ENCODE peak calls at places on chromosome 11, in four cellular contexts. Z, P, E and Q are unnamed samples.

GRCh38 chr11:20308601-20309000 is 54.9 kb upstream of the HTATIP2 start:
- DNase-seq in Z (no peak), P (no peak), E (no peak), Q (no peak)

GRCh38 chr11:69388661-69389060 is 92.8 kb upstream of the LINC01488 start:
- DNase-seq in Z (no peak), P (no peak), E (no peak), Q (no peak)

GRCh38 chr11:60924110-60924905 is at the start of gene TMEM132A:
- DNase-seq in Z (peak), P (peak), E (no peak), Q (peak)

GRCh38 chr11:126930100-126930841 is 70.3 kb downstream of the KIRREL3 start:
- DNase-seq in Z (no peak), P (no peak), E (no peak), Q (no peak)

GRCh38 chr11:40295466-40295865 is 1164.0 kb downstream of the LRRC4C start:
- DNase-seq in Z (no peak), P (no peak), E (no peak), Q (no peak)

GRCh38 chr11:32779131-32779530 is 15.3 kb downstream of the CCDC73 start:
- DNase-seq in Z (no peak), P (no peak), E (no peak), Q (no peak)

GRCh38 chr11:45857834-45858492 is 10.7 kb downstream of the CRY2 start:
- DNase-seq in Z (no peak), P (no peak), E (no peak), Q (peak)

GRCh38 chr11:72328366-72329224 is 84.6 kb upstream of the PHOX2A start:
- DNase-seq in Z (no peak), P (no peak), E (no peak), Q (no peak)

GRCh38 chr11:57230797-57231538 is 6.1 kb downstream of the APLNR start:
- DNase-seq in Z (no peak), P (no peak), E (no peak), Q (no peak)

GRCh38 chr11:2942872-2943710 is 13.9 kb upstream of the PHLDA2 start:
- DNase-seq in Z (no peak), P (no peak), E (no peak), Q (no peak)

GRCh38 chr11:18192988-18193387 is 20.4 kb downstream of the MRGPRX4 start:
- DNase-seq in Z (no peak), P (no peak), E (no peak), Q (no peak)

GRCh38 chr11:108346451-108346850 is 120.9 kb downstream of the C11orf65 start:
- DNase-seq in Z (no peak), P (no peak), E (no peak), Q (no peak)

GRCh38 chr11:100536979-100537378 is 150.1 kb upstream of the ARHGAP42 start:
- DNase-seq in Z (no peak), P (no peak), E (no peak), Q (no peak)

GRCh38 chr11:66231561-66231960 is 36.9 kb upstream of the RAB1B start:
- DNase-seq in Z (no peak), P (no peak), E (no peak), Q (no peak)

GRCh38 chr11:8656291-8656690 is 26.2 kb downstream of the TRIM66 start:
- DNase-seq in Z (no peak), P (no peak), E (no peak), Q (no peak)

GRCh38 chr11:57336111-57336666 is 497 bp upstream of the SSRP1 start:
- DNase-seq in Z (no peak), P (peak), E (no peak), Q (no peak)

GRCh38 chr11:128582496-128583366 is 4.6 kb downstream of the ETS1 start:
- DNase-seq in Z (no peak), P (no peak), E (peak), Q (no peak)

GRCh38 chr11:92685049-92685448 is 284.4 kb upstream of the MTNR1B start:
- DNase-seq in Z (no peak), P (no peak), E (no peak), Q (no peak)

GRCh38 chr11:91904792-91905785 is 319.5 kb upstream of the FAT3 start:
- DNase-seq in Z (no peak), P (no peak), E (no peak), Q (no peak)

GRCh38 chr11:72631806-72632731 is 42.2 kb downstream of the PDE2A start:
- DNase-seq in Z (no peak), P (peak), E (no peak), Q (no peak)

GRCh38 chr11:2382927-2383822 is 6.1 kb downstream of the CD81 start:
- DNase-seq in Z (peak), P (peak), E (no peak), Q (no peak)

GRCh38 chr11:124740277-124740882 is 638 bp downstream of the NRGN start:
- DNase-seq in Z (no peak), P (peak), E (no peak), Q (no peak)

GRCh38 chr11:3659595-3660515 is 11.3 kb downstream of the CHRNA10 start:
- DNase-seq in Z (no peak), P (no peak), E (no peak), Q (peak)

GRCh38 chr11:88338223-88338661 is 706 bp upstream of the CTSC start:
- DNase-seq in Z (peak), P (peak), E (peak), Q (peak)

GRCh38 chr11:65854871-65855837 is 2.8 kb downstream of the CFL1 start:
- DNase-seq in Z (peak), P (peak), E (no peak), Q (no peak)

GRCh38 chr11:45850446-45850845 is 3.2 kb downstream of the CRY2 start:
- DNase-seq in Z (no peak), P (no peak), E (no peak), Q (no peak)

GRCh38 chr11:11979487-11980117 is 28.8 kb downstream of the DKK3 start:
- DNase-seq in Z (no peak), P (no peak), E (no peak), Q (peak)

GRCh38 chr11:58787903-58788302 is 56.2 kb upstream of the GLYAT start:
- DNase-seq in Z (no peak), P (no peak), E (no peak), Q (no peak)

GRCh38 chr11:78332872-78333271 is 84.7 kb downstream of the GAB2 start:
- DNase-seq in Z (no peak), P (no peak), E (no peak), Q (no peak)

GRCh38 chr11:88529426-88529825 is 191.9 kb upstream of the CTSC start:
- DNase-seq in Z (no peak), P (no peak), E (no peak), Q (no peak)

GRCh38 chr11:68146010-68146540 is 24.9 kb upstream of the CHKA start:
- DNase-seq in Z (peak), P (peak), E (no peak), Q (peak)

GRCh38 chr11:626475-627272 is at the start of gene SCT:
- DNase-seq in Z (no peak), P (peak), E (no peak), Q (no peak)

GRCh38 chr11:630871-631270 is 3.9 kb upstream of the SCT start:
- DNase-seq in Z (no peak), P (no peak), E (no peak), Q (no peak)

GRCh38 chr11:628056-628455 is 1.1 kb upstream of the SCT start:
- DNase-seq in Z (no peak), P (no peak), E (no peak), Q (no peak)

GRCh38 chr11:627273-627585 is 248 bp upstream of the SCT start:
- DNase-seq in Z (no peak), P (no peak), E (no peak), Q (no peak)

DNA sequence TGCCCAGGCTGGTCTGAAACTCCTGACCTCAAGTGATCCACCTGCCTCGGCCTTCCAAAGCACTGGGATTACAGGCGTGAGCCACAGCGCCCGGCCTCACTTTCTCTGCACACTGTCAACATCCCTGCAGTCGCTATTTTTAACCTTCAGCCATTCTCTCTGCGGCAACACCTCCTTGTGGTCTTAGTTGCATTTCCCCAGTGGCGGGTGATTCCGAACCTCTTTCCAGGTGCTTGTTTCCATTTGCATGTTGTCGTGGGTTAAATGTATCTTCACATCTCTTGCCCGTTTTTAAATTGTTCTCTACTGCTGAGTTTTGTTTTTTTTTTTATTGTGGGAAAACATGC is 2.2 kb upstream of the SCT start:
- DNase-seq in Z (no peak), P (no peak), E (no peak), Q (no peak)
- TF ChIP-seq POLR2AphosphoS5 in Z (no peak), P (no peak), E (no peak), Q (no peak)

GRCh38 chr11:30328676-30329075 is 5.8 kb downstream of the ARL14EP start:
- DNase-seq in Z (no peak), P (no peak), E (no peak), Q (no peak)

GRCh38 chr11:30329150-30329940 is 6.4 kb downstream of the ARL14EP start:
- DNase-seq in Z (no peak), P (no peak), E (no peak), Q (no peak)

GRCh38 chr11:30322826-30323710 is at the start of gene ARL14EP:
- DNase-seq in Z (peak), P (peak), E (peak), Q (peak)

GRCh38 chr11:30326911-30327310 is 4.0 kb downstream of the ARL14EP start:
- DNase-seq in Z (no peak), P (no peak), E (no peak), Q (no peak)

GRCh38 chr11:30326114-30326783 is 3.3 kb downstream of the ARL14EP start:
- DNase-seq in Z (no peak), P (no peak), E (no peak), Q (no peak)
- TF ChIP-seq POLR2AphosphoS5 in Z (no peak), P (no peak), E (no peak), Q (no peak)

DNA sequence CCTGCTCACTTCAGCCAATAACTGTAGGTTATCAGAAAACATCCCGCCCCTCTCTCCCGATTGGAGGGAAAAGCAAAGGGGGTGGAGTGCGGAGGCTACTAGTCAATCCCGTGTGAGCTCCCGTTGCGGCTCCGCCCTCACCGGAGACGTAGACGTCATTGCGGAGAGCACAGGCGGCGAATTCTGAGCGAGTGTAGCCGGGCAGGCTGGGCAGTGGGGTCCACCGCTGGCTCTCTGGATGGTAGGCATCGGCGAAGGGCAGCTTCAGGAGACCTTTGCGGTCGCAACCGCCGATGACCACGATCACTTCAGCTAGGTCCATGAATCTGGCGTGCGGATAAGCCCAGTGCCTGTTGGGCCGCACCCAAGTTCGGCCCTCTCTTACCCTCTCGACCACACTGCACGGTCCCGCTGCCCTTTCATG is 4.7 kb downstream of the KLHL35 start:
- DNase-seq in Z (peak), P (peak), E (no peak), Q (peak)
- TF ChIP-seq POLR2AphosphoS5 in Z (peak), P (peak), E (peak), Q (peak)

GRCh38 chr11:28049338-28050216 is 58.4 kb downstream of the KIF18A start:
- DNase-seq in Z (no peak), P (no peak), E (peak), Q (no peak)
- TF ChIP-seq POLR2AphosphoS5 in Z (no peak), P (no peak), E (peak), Q (no peak)

DNA sequence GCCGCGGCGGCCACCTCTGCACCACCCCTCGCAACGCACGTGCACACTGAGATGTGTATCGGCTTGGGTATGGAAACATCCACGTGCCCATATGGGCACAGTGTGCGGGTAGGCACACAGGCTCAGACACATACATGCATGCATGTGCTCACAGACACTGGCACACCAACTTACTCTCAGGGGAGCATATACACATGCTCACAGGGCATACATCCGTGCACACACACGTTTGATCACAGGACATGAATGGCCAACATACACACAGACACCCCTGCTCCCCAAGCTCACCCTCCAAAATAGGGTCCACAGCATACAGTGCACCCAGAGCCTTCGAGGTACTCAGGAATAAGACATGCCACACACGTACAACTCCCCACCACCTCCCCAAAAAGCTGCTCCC is 52.9 kb downstream of the SLC22A12 start:
- DNase-seq in Z (no peak), P (no peak), E (no peak), Q (no peak)
- TF ChIP-seq POLR2AphosphoS5 in Z (no peak), P (no peak), E (no peak), Q (no peak)

DNA sequence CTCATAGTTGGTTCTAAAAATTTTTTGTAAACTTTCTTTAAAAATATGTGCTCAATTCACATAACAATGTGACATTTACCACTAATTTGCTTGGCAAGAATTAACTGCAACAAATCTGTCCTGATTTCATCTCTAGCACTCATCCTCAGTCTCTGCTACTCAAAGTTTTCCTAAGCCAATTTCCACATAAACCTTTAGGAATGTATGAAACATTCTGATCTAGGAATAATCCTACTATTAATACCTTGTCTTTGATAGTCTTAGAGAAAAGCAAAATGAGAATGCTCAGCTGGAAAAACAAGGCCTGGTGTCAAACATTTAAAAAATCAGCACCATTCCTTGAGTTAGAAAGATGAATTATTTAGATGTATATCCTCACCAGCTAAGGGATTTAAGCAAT is 114.3 kb downstream of the CD44 start:
- DNase-seq in Z (no peak), P (no peak), E (no peak), Q (no peak)
- TF ChIP-seq POLR2AphosphoS5 in Z (peak), P (no peak), E (no peak), Q (no peak)